ENCODE peak calls at places on chromosomes 12 and 14, in ten cellular contexts. F, A, K, V, X, I, M, Z, D and N are unnamed samples.

GRCh38 chr12:2561367-2561766 is 233.4 kb upstream of the FKBP4 start:
- DNase-seq in F (no peak), A (no peak), K (no peak), V (no peak), X (no peak), I (no peak), M (no peak), Z (no peak), D (no peak), N (peak; percentile 4)

GRCh38 chr14:52895000-52895399 is 55.9 kb downstream of the FERMT2 start:
- DNase-seq in F (peak; percentile 78), A (no peak), K (no peak), V (no peak), X (no peak), I (no peak), M (no peak), Z (peak; percentile 80), D (no peak), N (no peak)

GRCh38 chr12:110105961-110106540 is 18.1 kb upstream of the IFT81 start:
- DNase-seq in F (no peak), A (no peak), K (no peak), V (no peak), X (no peak), I (no peak), M (no peak), Z (peak; percentile 54), D (no peak), N (no peak)

GRCh38 chr14:101349108-101349507 is 212.2 kb upstream of the DIO3 start:
- DNase-seq in F (no peak), A (peak; percentile 48), K (no peak), V (no peak), X (no peak), I (no peak), M (no peak), Z (no peak), D (no peak), N (no peak)

GRCh38 chr14:65164825-65165135 is 62.5 kb upstream of the MAX start:
- DNase-seq in F (no peak), A (no peak), K (no peak), V (no peak), X (no peak), I (no peak), M (no peak), Z (no peak), D (no peak), N (no peak)

GRCh38 chr12:58066296-58066695 is 124.9 kb downstream of the ATP23 start:
- DNase-seq in F (no peak), A (no peak), K (no peak), V (no peak), X (no peak), I (no peak), M (peak; percentile 53), Z (peak; percentile 25), D (no peak), N (peak; percentile 60)

GRCh38 chr14:54881235-54881760 is 21.3 kb downstream of the GCH1 start:
- DNase-seq in F (peak; percentile 82), A (no peak), K (no peak), V (no peak), X (no peak), I (peak; percentile 19), M (no peak), Z (peak; percentile 66), D (no peak), N (peak; percentile 65)

GRCh38 chr14:61662437-61663311 is 32.6 kb upstream of the HIF1A start:
- DNase-seq in F (peak; percentile 39), A (no peak), K (peak; percentile 16), V (peak; percentile 42), X (no peak), I (peak; percentile 51), M (no peak), Z (peak; percentile 88), D (no peak), N (peak; percentile 80)

GRCh38 chr14:24032727-24033418 is 18.9 kb upstream of the CARMIL3 start:
- DNase-seq in F (peak; percentile 50), A (no peak), K (no peak), V (no peak), X (no peak), I (no peak), M (no peak), Z (peak; percentile 97), D (no peak), N (peak; percentile 91)

GRCh38 chr12:120784804-120785203 is 59.2 kb downstream of the ACADS start:
- DNase-seq in F (no peak), A (no peak), K (no peak), V (no peak), X (no peak), I (no peak), M (no peak), Z (no peak), D (no peak), N (no peak)